ENCODE peak calls at places on chromosomes 6 and 20, in nine cellular contexts. Z is lower lobe of right lung, V is heart right ventricle, O is colonic mucosa, Q is endodermal cell, K is tibial artery, G is endothelial cell, J is neural crest cell, R is nephron progenitor cell. A is an unnamed sample.

GRCh38 chr6:73888050-73888449 is 192.0 kb downstream of the CD109 start:
- DNase-seq in Q (no peak), Z (no peak), O (no peak), J (no peak), K (no peak), R (no peak), G (no peak), V (no peak), A (no peak)

GRCh38 chr20:48294196-48294595 is 508.9 kb upstream of the SULF2 start:
- DNase-seq in R (no peak), Z (no peak), V (no peak), G (no peak), K (no peak), J (no peak), O (no peak), Q (no peak), A (no peak)

GRCh38 chr6:10453596-10453995 is 38.7 kb upstream of the TFAP2A start:
- DNase-seq in Z (no peak), J (no peak), Q (no peak), O (no peak), G (no peak), K (no peak), R (no peak), V (no peak), A (no peak)

GRCh38 chr20:15703171-15703911 is 869.9 kb downstream of the KIF16B start:
- DNase-seq in J (no peak), G (no peak), V (no peak), R (no peak), Q (no peak), Z (no peak), K (no peak), O (no peak), A (no peak)

GRCh38 chr6:94349227-94349626 is 929.9 kb upstream of the EPHA7 start:
- DNase-seq in O (no peak), V (no peak), Q (no peak), R (no peak), J (no peak), K (no peak), Z (no peak), G (no peak), A (no peak)

GRCh38 chr20:2519115-2519815 is 10.6 kb upstream of the ZNF343 start:
- DNase-seq in Z (no peak), R (no peak), J (no peak), K (no peak), G (no peak), Q (no peak), V (no peak), O (no peak), A (no peak)

GRCh38 chr6:43013843-43014433 is at the start of the genes KLHDC3 and MEA1:
- DNase-seq in G (peak), K (peak), J (peak), Z (peak), Q (peak), R (peak), O (peak), V (peak), A (peak)

GRCh38 chr6:141598487-141598886 is 534.2 kb upstream of the GJE1 start:
- DNase-seq in V (no peak), J (no peak), Z (no peak), K (no peak), R (no peak), G (no peak), O (no peak), Q (no peak), A (no peak)

GRCh38 chr6:72246926-72247325 is 360.6 kb downstream of the RIMS1 start:
- DNase-seq in G (no peak), Q (peak), J (no peak), V (no peak), R (no peak), K (no peak), O (no peak), Z (no peak), A (no peak)
- TF ChIP-seq CTCF in G (no peak), Q (peak), J (no peak), V (no peak), R (no peak), K (no peak), O (no peak), Z (no peak), A (no peak)

DNA sequence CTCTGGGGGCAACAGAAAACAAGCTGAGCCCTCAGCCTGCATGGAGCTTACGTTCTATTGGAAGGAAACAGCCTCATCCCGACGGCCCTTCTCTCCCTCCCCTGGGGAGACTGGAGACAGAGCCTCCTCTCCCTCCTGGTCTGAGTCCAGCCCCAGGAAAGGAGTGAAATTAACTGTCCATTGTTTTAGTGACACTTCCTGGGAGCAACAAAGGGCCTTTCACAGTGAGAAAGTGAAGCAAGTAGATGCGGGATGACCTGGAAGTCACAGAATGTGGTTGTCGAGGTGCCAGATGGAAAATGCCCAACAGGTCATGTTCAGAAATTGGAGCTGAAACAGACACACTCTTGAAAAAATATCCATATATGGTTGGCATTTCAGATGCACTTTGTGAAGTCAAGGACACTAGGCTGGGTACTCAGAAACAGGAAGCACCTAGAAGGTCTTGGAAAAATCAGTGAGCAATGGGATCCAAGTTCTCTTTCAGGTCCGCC is 77.8 kb downstream of the TFAP2C start:
- DNase-seq in O (no peak), R (no peak), G (no peak), Q (no peak), Z (no peak), J (no peak), V (no peak), K (no peak), A (no peak)
- TF ChIP-seq CTCF in O (no peak), R (no peak), G (no peak), Q (no peak), Z (no peak), J (no peak), V (no peak), K (no peak), A (no peak)

DNA sequence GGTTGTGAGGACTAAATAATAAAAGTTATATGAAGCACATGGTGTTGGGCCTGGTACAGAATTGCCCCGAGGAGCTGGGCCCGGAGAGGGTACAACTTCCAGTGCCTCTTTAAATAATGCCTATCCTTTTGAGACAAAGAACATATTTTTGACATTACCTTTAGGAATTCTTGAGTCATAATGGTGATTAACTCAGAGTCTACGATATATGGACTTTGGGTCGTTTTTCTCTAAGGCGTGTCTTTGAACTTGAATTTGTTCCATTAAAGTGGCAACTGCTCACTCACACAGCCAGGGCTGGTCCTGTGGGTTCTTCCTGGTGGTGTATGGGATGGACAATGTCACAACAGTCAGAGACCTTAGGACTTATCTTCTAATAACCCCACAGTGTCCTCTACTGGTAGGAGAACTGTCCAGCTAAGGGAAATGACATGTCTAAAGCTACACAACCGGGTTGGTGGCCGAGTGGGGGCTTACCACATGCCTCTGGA is 106.5 kb downstream of the CDC5L start:
- DNase-seq in V (no peak), K (no peak), Q (no peak), G (no peak), O (no peak), R (no peak), J (no peak), Z (no peak), A (peak)
- TF ChIP-seq CTCF in V (no peak), K (no peak), Q (peak), G (no peak), O (no peak), R (no peak), J (no peak), Z (no peak), A (no peak)

DNA sequence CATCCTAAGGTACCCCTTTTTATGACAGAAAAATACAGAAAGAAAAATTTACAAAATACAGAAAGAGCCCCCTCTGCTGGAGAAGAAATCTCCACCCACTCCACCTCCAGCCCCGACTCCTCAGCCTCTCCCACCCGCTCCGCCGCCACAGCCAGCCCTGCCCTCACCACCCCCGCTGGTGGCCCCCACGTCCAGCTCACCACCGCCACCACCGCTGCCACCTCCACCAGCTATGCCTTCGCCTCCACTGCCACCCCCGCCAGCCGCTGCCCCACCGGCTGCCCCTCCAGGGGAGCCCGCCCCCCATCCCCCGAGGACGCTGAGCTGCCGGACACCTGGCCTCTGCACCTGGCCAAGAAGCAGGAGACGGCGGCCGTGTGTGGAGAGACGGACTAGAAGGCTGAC is 17.7 kb downstream of the WFDC2 start:
- DNase-seq in V (no peak), Q (peak), J (no peak), K (no peak), G (peak), Z (no peak), O (no peak), R (peak), A (no peak)
- TF ChIP-seq CTCF in V (no peak), Q (peak), J (peak), K (no peak), G (peak), Z (peak), O (no peak), R (peak), A (no peak)

GRCh38 chr6:37435816-37436215 is 2.8 kb downstream of the CMTR1 start:
- DNase-seq in Q (no peak), V (no peak), Z (no peak), G (no peak), R (no peak), J (no peak), K (no peak), O (no peak), A (no peak)
- TF ChIP-seq CTCF in Q (peak), V (no peak), Z (no peak), G (no peak), R (no peak), J (no peak), K (no peak), O (no peak), A (no peak)

GRCh38 chr6:137847748-137848147 is 19.3 kb upstream of the TNFAIP3 start:
- DNase-seq in Z (no peak), J (no peak), K (no peak), V (no peak), O (no peak), R (no peak), G (no peak), Q (no peak), A (no peak)

GRCh38 chr6:137846772-137847313 is 20.2 kb upstream of the TNFAIP3 start:
- DNase-seq in O (no peak), Z (peak), K (peak), G (no peak), V (peak), J (no peak), R (no peak), Q (no peak), A (no peak)

GRCh38 chr6:137843206-137843605 is 23.9 kb upstream of the TNFAIP3 start:
- DNase-seq in G (no peak), J (no peak), O (no peak), Q (no peak), R (no peak), Z (no peak), K (no peak), V (no peak), A (no peak)

GRCh38 chr6:137846274-137846673 is 20.8 kb upstream of the TNFAIP3 start:
- DNase-seq in K (no peak), J (no peak), O (no peak), R (no peak), V (no peak), G (no peak), Q (no peak), Z (no peak), A (no peak)

GRCh38 chr6:137845460-137845859 is 21.6 kb upstream of the TNFAIP3 start:
- DNase-seq in Q (no peak), J (no peak), V (no peak), O (no peak), K (no peak), R (no peak), G (no peak), Z (no peak), A (no peak)
- TF ChIP-seq CTCF in Q (no peak), J (no peak), V (no peak), O (no peak), K (no peak), R (no peak), G (no peak), Z (peak), A (no peak)

A was measured in lower leg skin.